ENCODE peak calls at places on chromosomes 5 and 9, in eight cellular contexts. One of them, this sample, is unnamed.

GRCh38 chr5:31726952-31727351 is 88.0 kb downstream of the PDZD2 start:
- DNase-seq in NCI-H446: no peak
- DNase-seq in activated T-helper 1 cell treated with anti-CD3 and anti-CD28 coated beads, Interleukin-2, amount 50 U/mL, for 16 hours: no peak
- DNase-seq in kidney epithelial cell: no peak
- DNase-seq in mesendoderm: no peak
- DNase-seq in activated effector memory CD4-positive, alpha-beta T cell treated with anti-CD3 and anti-CD28 coated beads, Interleukin-2, amount 50 U/mL, for 16 hours: no peak
- DNase-seq in astrocyte of the cerebellum: no peak
- DNase-seq in CD8-positive, alpha-beta memory T cell: no peak
- DNase-seq in this sample: no peak

GRCh38 chr5:124575731-124576130 is 170.7 kb downstream of the ZNF608 start:
- DNase-seq in CD8-positive, alpha-beta memory T cell: no peak
- DNase-seq in kidney epithelial cell: no peak
- DNase-seq in astrocyte of the cerebellum: no peak
- DNase-seq in mesendoderm: no peak
- DNase-seq in NCI-H446: no peak
- DNase-seq in activated T-helper 1 cell treated with anti-CD3 and anti-CD28 coated beads, Interleukin-2, amount 50 U/mL, for 16 hours: no peak
- DNase-seq in activated effector memory CD4-positive, alpha-beta T cell treated with anti-CD3 and anti-CD28 coated beads, Interleukin-2, amount 50 U/mL, for 16 hours: no peak
- DNase-seq in this sample: no peak

GRCh38 chr5:179225387-179225786 is 119.9 kb downstream of the ADAMTS2 start:
- DNase-seq in kidney epithelial cell: no peak
- DNase-seq in NCI-H446: no peak
- DNase-seq in activated T-helper 1 cell treated with anti-CD3 and anti-CD28 coated beads, Interleukin-2, amount 50 U/mL, for 16 hours: no peak
- DNase-seq in mesendoderm: no peak
- DNase-seq in CD8-positive, alpha-beta memory T cell: no peak
- DNase-seq in activated effector memory CD4-positive, alpha-beta T cell treated with anti-CD3 and anti-CD28 coated beads, Interleukin-2, amount 50 U/mL, for 16 hours: peak
- DNase-seq in astrocyte of the cerebellum: no peak
- DNase-seq in this sample: peak

GRCh38 chr9:135978650-135979461 is 17.7 kb upstream of the UBAC1 start:
- DNase-seq in mesendoderm: no peak
- DNase-seq in activated T-helper 1 cell treated with anti-CD3 and anti-CD28 coated beads, Interleukin-2, amount 50 U/mL, for 16 hours: no peak
- DNase-seq in NCI-H446: no peak
- DNase-seq in CD8-positive, alpha-beta memory T cell: peak
- DNase-seq in kidney epithelial cell: no peak
- DNase-seq in activated effector memory CD4-positive, alpha-beta T cell treated with anti-CD3 and anti-CD28 coated beads, Interleukin-2, amount 50 U/mL, for 16 hours: peak
- DNase-seq in astrocyte of the cerebellum: no peak
- DNase-seq in this sample: no peak

GRCh38 chr5:150486402-150487198 is 21.3 kb upstream of the NDST1 start:
- DNase-seq in activated T-helper 1 cell treated with anti-CD3 and anti-CD28 coated beads, Interleukin-2, amount 50 U/mL, for 16 hours: peak
- DNase-seq in CD8-positive, alpha-beta memory T cell: peak
- DNase-seq in NCI-H446: peak
- DNase-seq in kidney epithelial cell: no peak
- DNase-seq in activated effector memory CD4-positive, alpha-beta T cell treated with anti-CD3 and anti-CD28 coated beads, Interleukin-2, amount 50 U/mL, for 16 hours: peak
- DNase-seq in mesendoderm: peak
- DNase-seq in astrocyte of the cerebellum: no peak
- DNase-seq in this sample: no peak

GRCh38 chr9:124855944-124856773 is 2.9 kb downstream of the WDR38 start:
- DNase-seq in astrocyte of the cerebellum: no peak
- DNase-seq in mesendoderm: peak
- DNase-seq in CD8-positive, alpha-beta memory T cell: no peak
- DNase-seq in activated T-helper 1 cell treated with anti-CD3 and anti-CD28 coated beads, Interleukin-2, amount 50 U/mL, for 16 hours: no peak
- DNase-seq in kidney epithelial cell: no peak
- DNase-seq in activated effector memory CD4-positive, alpha-beta T cell treated with anti-CD3 and anti-CD28 coated beads, Interleukin-2, amount 50 U/mL, for 16 hours: no peak
- DNase-seq in NCI-H446: no peak
- DNase-seq in this sample: no peak

GRCh38 chr9:19782005-19782404 is 6.8 kb downstream of the SLC24A2 start:
- DNase-seq in NCI-H446: peak
- DNase-seq in astrocyte of the cerebellum: peak
- DNase-seq in mesendoderm: peak
- DNase-seq in CD8-positive, alpha-beta memory T cell: no peak
- DNase-seq in activated effector memory CD4-positive, alpha-beta T cell treated with anti-CD3 and anti-CD28 coated beads, Interleukin-2, amount 50 U/mL, for 16 hours: no peak
- DNase-seq in kidney epithelial cell: no peak
- DNase-seq in activated T-helper 1 cell treated with anti-CD3 and anti-CD28 coated beads, Interleukin-2, amount 50 U/mL, for 16 hours: no peak
- DNase-seq in this sample: no peak

GRCh38 chr9:105062222-105062850 is 134.4 kb upstream of the ABCA1 start:
- DNase-seq in CD8-positive, alpha-beta memory T cell: no peak
- DNase-seq in NCI-H446: peak
- DNase-seq in astrocyte of the cerebellum: no peak
- DNase-seq in activated effector memory CD4-positive, alpha-beta T cell treated with anti-CD3 and anti-CD28 coated beads, Interleukin-2, amount 50 U/mL, for 16 hours: no peak
- DNase-seq in kidney epithelial cell: no peak
- DNase-seq in activated T-helper 1 cell treated with anti-CD3 and anti-CD28 coated beads, Interleukin-2, amount 50 U/mL, for 16 hours: no peak
- DNase-seq in mesendoderm: no peak
- DNase-seq in this sample: no peak

GRCh38 chr9:70065572-70065971 is 21.9 kb downstream of the MAMDC2 start:
- DNase-seq in activated effector memory CD4-positive, alpha-beta T cell treated with anti-CD3 and anti-CD28 coated beads, Interleukin-2, amount 50 U/mL, for 16 hours: no peak
- DNase-seq in mesendoderm: no peak
- DNase-seq in NCI-H446: no peak
- DNase-seq in astrocyte of the cerebellum: no peak
- DNase-seq in kidney epithelial cell: no peak
- DNase-seq in activated T-helper 1 cell treated with anti-CD3 and anti-CD28 coated beads, Interleukin-2, amount 50 U/mL, for 16 hours: no peak
- DNase-seq in CD8-positive, alpha-beta memory T cell: no peak
- DNase-seq in this sample: no peak

GRCh38 chr9:112535364-112535763 is 48.7 kb downstream of the KIAA1958 start:
- DNase-seq in mesendoderm: no peak
- DNase-seq in NCI-H446: peak
- DNase-seq in kidney epithelial cell: no peak
- DNase-seq in activated T-helper 1 cell treated with anti-CD3 and anti-CD28 coated beads, Interleukin-2, amount 50 U/mL, for 16 hours: no peak
- DNase-seq in CD8-positive, alpha-beta memory T cell: no peak
- DNase-seq in activated effector memory CD4-positive, alpha-beta T cell treated with anti-CD3 and anti-CD28 coated beads, Interleukin-2, amount 50 U/mL, for 16 hours: no peak
- DNase-seq in astrocyte of the cerebellum: no peak
- DNase-seq in this sample: no peak

GRCh38 chr9:125754096-125754495 is 6.9 kb downstream of the PBX3 start:
- DNase-seq in activated effector memory CD4-positive, alpha-beta T cell treated with anti-CD3 and anti-CD28 coated beads, Interleukin-2, amount 50 U/mL, for 16 hours: no peak
- DNase-seq in NCI-H446: no peak
- DNase-seq in astrocyte of the cerebellum: no peak
- DNase-seq in CD8-positive, alpha-beta memory T cell: no peak
- DNase-seq in kidney epithelial cell: no peak
- DNase-seq in activated T-helper 1 cell treated with anti-CD3 and anti-CD28 coated beads, Interleukin-2, amount 50 U/mL, for 16 hours: no peak
- DNase-seq in mesendoderm: peak
- DNase-seq in this sample: no peak

GRCh38 chr5:32934529-32934928 is 223.4 kb downstream of the NPR3 start:
- DNase-seq in activated effector memory CD4-positive, alpha-beta T cell treated with anti-CD3 and anti-CD28 coated beads, Interleukin-2, amount 50 U/mL, for 16 hours: no peak
- DNase-seq in astrocyte of the cerebellum: no peak
- DNase-seq in NCI-H446: no peak
- DNase-seq in CD8-positive, alpha-beta memory T cell: no peak
- DNase-seq in mesendoderm: no peak
- DNase-seq in kidney epithelial cell: no peak
- DNase-seq in activated T-helper 1 cell treated with anti-CD3 and anti-CD28 coated beads, Interleukin-2, amount 50 U/mL, for 16 hours: no peak
- DNase-seq in this sample: no peak

GRCh38 chr9:89969881-89970639 is 365.2 kb downstream of the GADD45G start:
- DNase-seq in kidney epithelial cell: no peak
- DNase-seq in astrocyte of the cerebellum: no peak
- DNase-seq in NCI-H446: no peak
- DNase-seq in CD8-positive, alpha-beta memory T cell: no peak
- DNase-seq in activated T-helper 1 cell treated with anti-CD3 and anti-CD28 coated beads, Interleukin-2, amount 50 U/mL, for 16 hours: no peak
- DNase-seq in activated effector memory CD4-positive, alpha-beta T cell treated with anti-CD3 and anti-CD28 coated beads, Interleukin-2, amount 50 U/mL, for 16 hours: no peak
- DNase-seq in mesendoderm: no peak
- DNase-seq in this sample: no peak

GRCh38 chr9:134690946-134691694 is 49.5 kb downstream of the COL5A1 start:
- DNase-seq in activated T-helper 1 cell treated with anti-CD3 and anti-CD28 coated beads, Interleukin-2, amount 50 U/mL, for 16 hours: no peak
- DNase-seq in CD8-positive, alpha-beta memory T cell: no peak
- DNase-seq in NCI-H446: no peak
- DNase-seq in astrocyte of the cerebellum: no peak
- DNase-seq in activated effector memory CD4-positive, alpha-beta T cell treated with anti-CD3 and anti-CD28 coated beads, Interleukin-2, amount 50 U/mL, for 16 hours: no peak
- DNase-seq in kidney epithelial cell: no peak
- DNase-seq in mesendoderm: no peak
- DNase-seq in this sample: peak

GRCh38 chr9:27276182-27277030 is 20.5 kb downstream of the EQTN start:
- DNase-seq in activated effector memory CD4-positive, alpha-beta T cell treated with anti-CD3 and anti-CD28 coated beads, Interleukin-2, amount 50 U/mL, for 16 hours: no peak
- DNase-seq in astrocyte of the cerebellum: peak
- DNase-seq in CD8-positive, alpha-beta memory T cell: no peak
- DNase-seq in kidney epithelial cell: no peak
- DNase-seq in mesendoderm: peak
- DNase-seq in NCI-H446: peak
- DNase-seq in activated T-helper 1 cell treated with anti-CD3 and anti-CD28 coated beads, Interleukin-2, amount 50 U/mL, for 16 hours: no peak
- DNase-seq in this sample: no peak

GRCh38 chr5:83628360-83628759 is 92.3 kb downstream of the HAPLN1 start:
- DNase-seq in NCI-H446: no peak
- DNase-seq in CD8-positive, alpha-beta memory T cell: no peak
- DNase-seq in kidney epithelial cell: no peak
- DNase-seq in astrocyte of the cerebellum: no peak
- DNase-seq in mesendoderm: no peak
- DNase-seq in activated T-helper 1 cell treated with anti-CD3 and anti-CD28 coated beads, Interleukin-2, amount 50 U/mL, for 16 hours: no peak
- DNase-seq in activated effector memory CD4-positive, alpha-beta T cell treated with anti-CD3 and anti-CD28 coated beads, Interleukin-2, amount 50 U/mL, for 16 hours: no peak
- DNase-seq in this sample: no peak

GRCh38 chr5:24183941-24184340 is 460.8 kb downstream of the CDH10 start:
- DNase-seq in activated effector memory CD4-positive, alpha-beta T cell treated with anti-CD3 and anti-CD28 coated beads, Interleukin-2, amount 50 U/mL, for 16 hours: no peak
- DNase-seq in CD8-positive, alpha-beta memory T cell: no peak
- DNase-seq in activated T-helper 1 cell treated with anti-CD3 and anti-CD28 coated beads, Interleukin-2, amount 50 U/mL, for 16 hours: no peak
- DNase-seq in NCI-H446: no peak
- DNase-seq in astrocyte of the cerebellum: no peak
- DNase-seq in kidney epithelial cell: no peak
- DNase-seq in mesendoderm: no peak
- DNase-seq in this sample: no peak

GRCh38 chr5:485113-485942 is 38.9 kb downstream of the SLC9A3 start:
- DNase-seq in NCI-H446: no peak
- DNase-seq in mesendoderm: no peak
- DNase-seq in kidney epithelial cell: no peak
- DNase-seq in activated effector memory CD4-positive, alpha-beta T cell treated with anti-CD3 and anti-CD28 coated beads, Interleukin-2, amount 50 U/mL, for 16 hours: no peak
- DNase-seq in CD8-positive, alpha-beta memory T cell: no peak
- DNase-seq in activated T-helper 1 cell treated with anti-CD3 and anti-CD28 coated beads, Interleukin-2, amount 50 U/mL, for 16 hours: no peak
- DNase-seq in astrocyte of the cerebellum: no peak
- DNase-seq in this sample: no peak

GRCh38 chr9:114098660-114099522 is at the start of gene KIF12:
- DNase-seq in mesendoderm: peak
- DNase-seq in CD8-positive, alpha-beta memory T cell: no peak
- DNase-seq in NCI-H446: no peak
- DNase-seq in kidney epithelial cell: peak
- DNase-seq in astrocyte of the cerebellum: no peak
- DNase-seq in activated effector memory CD4-positive, alpha-beta T cell treated with anti-CD3 and anti-CD28 coated beads, Interleukin-2, amount 50 U/mL, for 16 hours: peak
- DNase-seq in activated T-helper 1 cell treated with anti-CD3 and anti-CD28 coated beads, Interleukin-2, amount 50 U/mL, for 16 hours: no peak
- DNase-seq in this sample: no peak

GRCh38 chr9:95029251-95029650 is 288.3 kb downstream of the FANCC start:
- DNase-seq in NCI-H446: no peak
- DNase-seq in astrocyte of the cerebellum: no peak
- DNase-seq in activated effector memory CD4-positive, alpha-beta T cell treated with anti-CD3 and anti-CD28 coated beads, Interleukin-2, amount 50 U/mL, for 16 hours: no peak
- DNase-seq in kidney epithelial cell: no peak
- DNase-seq in mesendoderm: no peak
- DNase-seq in activated T-helper 1 cell treated with anti-CD3 and anti-CD28 coated beads, Interleukin-2, amount 50 U/mL, for 16 hours: no peak
- DNase-seq in CD8-positive, alpha-beta memory T cell: no peak
- DNase-seq in this sample: no peak

GRCh38 chr9:92728831-92729734 is 35.5 kb downstream of the BICD2 start:
- DNase-seq in activated T-helper 1 cell treated with anti-CD3 and anti-CD28 coated beads, Interleukin-2, amount 50 U/mL, for 16 hours: no peak
- DNase-seq in kidney epithelial cell: no peak
- DNase-seq in astrocyte of the cerebellum: no peak
- DNase-seq in mesendoderm: peak
- DNase-seq in NCI-H446: peak
- DNase-seq in activated effector memory CD4-positive, alpha-beta T cell treated with anti-CD3 and anti-CD28 coated beads, Interleukin-2, amount 50 U/mL, for 16 hours: peak
- DNase-seq in CD8-positive, alpha-beta memory T cell: no peak
- DNase-seq in this sample: no peak

GRCh38 chr9:6944093-6944551 is 186.3 kb downstream of the KDM4C start:
- DNase-seq in activated T-helper 1 cell treated with anti-CD3 and anti-CD28 coated beads, Interleukin-2, amount 50 U/mL, for 16 hours: no peak
- DNase-seq in activated effector memory CD4-positive, alpha-beta T cell treated with anti-CD3 and anti-CD28 coated beads, Interleukin-2, amount 50 U/mL, for 16 hours: no peak
- DNase-seq in CD8-positive, alpha-beta memory T cell: no peak
- DNase-seq in astrocyte of the cerebellum: peak
- DNase-seq in kidney epithelial cell: no peak
- DNase-seq in NCI-H446: peak
- DNase-seq in mesendoderm: no peak
- DNase-seq in this sample: no peak

GRCh38 chr5:38382898-38383297 is 124.5 kb downstream of the EGFLAM start:
- DNase-seq in activated T-helper 1 cell treated with anti-CD3 and anti-CD28 coated beads, Interleukin-2, amount 50 U/mL, for 16 hours: peak
- DNase-seq in NCI-H446: peak
- DNase-seq in astrocyte of the cerebellum: peak
- DNase-seq in mesendoderm: peak
- DNase-seq in activated effector memory CD4-positive, alpha-beta T cell treated with anti-CD3 and anti-CD28 coated beads, Interleukin-2, amount 50 U/mL, for 16 hours: peak
- DNase-seq in CD8-positive, alpha-beta memory T cell: no peak
- DNase-seq in kidney epithelial cell: peak
- DNase-seq in this sample: no peak

This sample was measured in chondrocyte.